ENCODE peak calls at places on chromosome 2, in ten cellular contexts. A is choroid plexus epithelial cell; M is endothelial cell; Z is IMR-90; X is colonic mucosa; K is tibial artery; V is Panc1; E is ovary; J is CD4-positive, alpha-beta T cell; B is kidney. L is an unnamed sample.

GRCh38 chr2:124585277-124585676 is 560.2 kb downstream of the CNTNAP5 start:
- DNase-seq in M (no peak), V (no peak), Z (no peak), E (no peak), X (no peak), B (no peak), K (no peak), J (no peak), A (no peak), L (no peak)

GRCh38 chr2:75074708-75075107 is 116.3 kb downstream of the POLE4 start:
- DNase-seq in J (no peak), K (no peak), A (no peak), X (no peak), M (no peak), Z (no peak), E (no peak), B (no peak), V (no peak), L (no peak)

GRCh38 chr2:102109016-102109415 is 33.5 kb upstream of the IL1R1 start:
- DNase-seq in M (no peak), Z (peak; percentile 55), E (no peak), J (no peak), A (peak; percentile 62), V (no peak), B (no peak), K (no peak), X (no peak), L (no peak)

GRCh38 chr2:239555566-239555895 is 154.7 kb upstream of the HDAC4 start:
- DNase-seq in Z (no peak), J (no peak), A (no peak), E (no peak), B (no peak), V (no peak), X (no peak), M (no peak), K (no peak), L (no peak)

GRCh38 chr2:11017921-11018320 is 106.2 kb downstream of the KCNF1 start:
- DNase-seq in K (no peak), B (no peak), V (no peak), J (no peak), M (no peak), Z (no peak), X (no peak), E (no peak), A (no peak), L (no peak)

GRCh38 chr2:150370600-150370999 is 116.9 kb downstream of the RND3 start:
- DNase-seq in B (no peak), M (no peak), K (no peak), X (peak; percentile 45), Z (no peak), J (no peak), V (no peak), A (no peak), E (no peak), L (no peak)

GRCh38 chr2:55112229-55113016 is 62.2 kb upstream of the RTN4 start:
- DNase-seq in M (no peak), Z (peak; percentile 78), B (peak; percentile 96), V (no peak), J (no peak), E (peak; percentile 88), X (peak; percentile 65), K (peak; percentile 89), A (peak; percentile 91), L (no peak)

GRCh38 chr2:24489942-24490673 is 946 bp upstream of the NCOA1 start:
- DNase-seq in X (peak; percentile 54), E (peak; percentile 31), J (no peak), A (peak; percentile 38), V (no peak), B (no peak), M (peak; percentile 26), Z (peak; percentile 46), K (no peak), L (no peak)

GRCh38 chr2:68643011-68643873 is at the start of gene PROKR1:
- DNase-seq in B (peak; percentile 79), K (peak; percentile 20), X (peak; percentile 37), A (no peak), V (no peak), M (peak; percentile 53), E (peak; percentile 16), J (no peak), Z (no peak), L (peak; percentile 26)

GRCh38 chr2:73290049-73290839 is 3.1 kb downstream of the EGR4 start:
- DNase-seq in A (peak; percentile 69), M (peak; percentile 59), B (no peak), V (peak; percentile 60), Z (peak; percentile 41), K (no peak), X (peak; percentile 30), J (peak; percentile 35), E (no peak), L (no peak)

GRCh38 chr2:232327089-232328037 is 51.2 kb upstream of the ALPP start:
- DNase-seq in M (peak; percentile 97), V (peak; percentile 33), X (peak; percentile 84), E (peak; percentile 74), A (peak; percentile 79), B (peak; percentile 85), J (peak; percentile 82), Z (peak; percentile 50), K (peak; percentile 48), L (peak; percentile 67)

GRCh38 chr2:15663802-15664201 is 72.1 kb downstream of the DDX1 start:
- DNase-seq in V (no peak), M (no peak), K (no peak), J (no peak), X (no peak), B (no peak), E (no peak), A (no peak), Z (no peak), L (no peak)

GRCh38 chr2:15666776-15667578 is 75.3 kb downstream of the DDX1 start:
- DNase-seq in M (no peak), Z (no peak), J (no peak), V (no peak), B (no peak), K (no peak), A (no peak), X (no peak), E (no peak), L (no peak)

GRCh38 chr2:15665943-15666460 is 74.3 kb downstream of the DDX1 start:
- DNase-seq in V (no peak), M (no peak), B (no peak), A (no peak), K (no peak), E (no peak), Z (no peak), X (no peak), J (no peak), L (no peak)

GRCh38 chr2:15664273-15665066 is 72.8 kb downstream of the DDX1 start:
- DNase-seq in E (no peak), M (no peak), V (no peak), B (no peak), A (no peak), K (no peak), J (no peak), Z (no peak), X (no peak), L (no peak)

DNA sequence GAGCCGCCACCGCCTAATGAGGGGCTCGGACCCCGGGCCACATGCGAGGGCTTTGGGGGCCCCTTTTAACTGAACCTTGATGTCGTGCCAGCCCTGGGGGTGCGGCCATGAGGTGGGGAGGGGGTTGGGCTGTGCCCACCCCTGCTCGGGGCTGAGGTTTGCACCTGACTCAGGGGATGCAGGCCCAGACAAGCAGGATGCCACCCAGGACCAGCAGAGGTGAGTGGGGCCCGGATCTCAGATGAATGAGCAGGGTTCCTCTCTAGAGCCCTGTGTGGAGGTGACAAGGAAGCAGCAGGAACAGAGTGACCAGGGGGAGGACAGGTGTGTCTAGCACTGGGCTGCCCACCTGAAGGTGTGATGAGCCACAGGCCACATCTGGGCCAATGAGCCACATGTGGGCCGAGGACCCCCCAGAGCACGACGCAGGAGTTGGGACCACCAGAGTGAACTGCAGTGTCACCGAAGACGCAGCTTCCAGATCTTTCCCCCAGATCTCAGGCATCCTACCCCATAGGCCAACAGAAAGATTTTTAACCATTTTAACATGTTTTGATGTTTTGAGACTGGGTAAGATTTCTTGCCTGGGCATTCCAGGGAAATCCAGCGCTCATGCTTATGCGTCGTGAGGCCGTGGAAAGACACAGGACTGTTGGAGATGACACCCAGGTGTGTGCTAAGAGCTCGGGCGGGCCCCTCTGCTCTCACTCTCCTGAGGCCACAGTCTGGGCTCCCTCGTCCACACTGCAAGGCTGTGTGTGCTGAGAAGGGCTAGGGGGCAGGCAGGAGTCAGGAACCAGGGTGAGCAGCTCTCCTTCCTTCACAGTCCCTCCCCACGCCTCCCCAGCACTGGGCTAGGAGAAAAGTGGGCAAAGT is 73.6 kb downstream of the DDX1 start:
- DNase-seq in K (no peak), X (peak; percentile 52), J (no peak), B (no peak), M (no peak), E (no peak), Z (no peak), A (no peak), V (no peak), L (no peak)
- TF ChIP-seq CTCF in K (no peak), X (no peak), J (no peak), B (peak; percentile 11), M (no peak), E (no peak), Z (no peak), A (no peak), V (no peak), L (no peak)

GRCh38 chr2:117938611-117939010 is 75.3 kb downstream of the CCDC93 start:
- DNase-seq in M (no peak), A (no peak), K (no peak), Z (no peak), V (no peak), B (no peak), X (no peak), E (no peak), J (no peak), L (no peak)
- TF ChIP-seq CTCF in M (no peak), A (no peak), K (no peak), Z (no peak), V (no peak), B (no peak), X (no peak), E (no peak), J (no peak), L (no peak)

GRCh38 chr2:70923378-70924015 is 12.2 kb upstream of the ATP6V1B1 start:
- DNase-seq in E (no peak), V (no peak), X (no peak), Z (no peak), K (no peak), M (peak; percentile 57), A (peak; percentile 14), B (no peak), J (no peak), L (no peak)
- TF ChIP-seq CTCF in E (no peak), V (peak; percentile 67), X (no peak), Z (no peak), K (no peak), M (peak; percentile 18), A (peak; percentile 46), B (no peak), J (no peak), L (no peak)

DNA sequence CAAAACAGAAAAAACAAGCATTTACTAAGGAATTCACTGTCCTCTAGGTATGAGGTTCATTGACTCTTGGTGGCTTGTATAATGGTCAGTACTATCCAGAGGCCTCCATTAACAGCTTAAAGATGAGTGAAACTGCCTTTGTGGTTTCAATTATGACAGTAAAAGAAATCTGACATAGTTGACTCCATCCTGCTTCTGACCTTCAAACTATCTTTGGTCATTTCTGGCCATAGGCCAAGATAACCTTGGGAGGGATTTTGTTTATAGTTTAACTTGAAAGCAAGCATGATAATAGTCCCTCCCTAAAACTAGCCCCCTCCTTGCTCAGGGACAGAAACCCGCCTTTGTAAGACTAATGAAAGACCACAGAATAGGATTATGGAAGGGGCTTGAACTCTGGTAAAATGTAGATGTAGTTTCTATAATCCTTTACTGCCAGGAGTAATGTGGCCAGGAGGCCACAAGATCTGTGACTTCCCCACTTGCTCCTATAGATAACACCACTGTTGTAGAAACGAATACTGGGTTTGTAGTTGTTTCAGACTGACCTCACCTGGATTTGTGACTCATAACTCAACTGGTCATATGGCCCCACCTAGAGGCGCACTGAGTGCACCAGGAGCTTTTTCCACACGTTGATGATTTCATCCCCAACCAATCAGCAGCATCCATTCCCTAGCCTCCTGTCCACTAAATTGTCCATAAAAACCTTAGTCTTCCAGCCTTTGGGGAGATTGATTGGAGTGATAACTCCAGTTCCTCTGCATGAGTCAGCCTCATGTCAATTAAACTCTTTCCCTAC is 8.6 kb upstream of the PLEKHM3 start:
- DNase-seq in E (no peak), J (peak; percentile 17), Z (peak; percentile 24), X (peak; percentile 78), V (no peak), B (no peak), K (no peak), M (peak; percentile 12), A (peak; percentile 68), L (no peak)
- TF ChIP-seq CTCF in E (no peak), J (peak; percentile 40), Z (peak; percentile 24), X (peak; percentile 38), V (peak; percentile 70), B (peak; percentile 45), K (peak; percentile 12), M (no peak), A (peak; percentile 43), L (no peak)